ENCODE peak calls at places on chromosomes 7 and 10, in four cellular contexts. C, J, B and E are unnamed samples.

GRCh38 chr10:77661674-77662073 is 24.1 kb upstream of the KCNMA1 start:
- DNase-seq in C (no peak), J (no peak), B (no peak), E (no peak)

GRCh38 chr10:77004917-77005564 is 632.6 kb downstream of the KCNMA1 start:
- DNase-seq in C (peak; percentile 57), J (peak; percentile 50), B (peak; percentile 45), E (peak; percentile 66)

GRCh38 chr10:17062493-17063487 is 66.8 kb downstream of the CUBN start:
- DNase-seq in C (no peak), J (peak; percentile 99), B (peak; percentile 94), E (peak; percentile 90)

GRCh38 chr7:42065942-42066341 is 171.1 kb downstream of the GLI3 start:
- DNase-seq in C (peak; percentile 52), J (no peak), B (peak; percentile 45), E (no peak)

GRCh38 chr7:33072471-33072870 is 9.9 kb upstream of the NT5C3A start:
- DNase-seq in C (no peak), J (peak; percentile 70), B (peak; percentile 47), E (peak; percentile 15)

GRCh38 chr10:128912568-128913311 is 554.3 kb upstream of the MGMT start:
- DNase-seq in C (peak; percentile 49), J (no peak), B (no peak), E (no peak)

GRCh38 chr10:6207658-6208057 is 4.9 kb downstream of the PFKFB3 start:
- DNase-seq in C (no peak), J (peak; percentile 39), B (no peak), E (no peak)

GRCh38 chr10:126375926-126376554 is 12.2 kb downstream of the ADAM12 start:
- DNase-seq in C (no peak), J (no peak), B (peak; percentile 32), E (no peak)

GRCh38 chr10:42781893-42782445 is 626 bp upstream of the BMS1 start:
- DNase-seq in C (no peak), J (peak; percentile 52), B (no peak), E (peak; percentile 32)

GRCh38 chr10:44498222-44498621 is 113.3 kb upstream of the CXCL12 start:
- DNase-seq in C (no peak), J (no peak), B (no peak), E (no peak)

GRCh38 chr10:36147529-36147928 is 505.4 kb upstream of the FZD8 start:
- DNase-seq in C (no peak), J (no peak), B (no peak), E (no peak)

GRCh38 chr7:380724-381210 is 90.8 kb downstream of the FOXL3 start:
- DNase-seq in C (no peak), J (no peak), B (no peak), E (no peak)

GRCh38 chr7:134448359-134449229 is 10.3 kb downstream of the AKR1B1 start:
- DNase-seq in C (no peak), J (peak; percentile 90), B (peak; percentile 74), E (peak; percentile 67)

GRCh38 chr10:70534281-70534680 is 55.7 kb downstream of the PALD1 start:
- DNase-seq in C (no peak), J (no peak), B (no peak), E (no peak)

GRCh38 chr10:117165557-117166419 is 27.7 kb upstream of the VAX1 start:
- DNase-seq in C (peak; percentile 55), J (peak; percentile 65), B (peak; percentile 16), E (peak; percentile 82)

GRCh38 chr10:60883187-60883586 is 60.8 kb downstream of the RHOBTB1 start:
- DNase-seq in C (no peak), J (peak; percentile 31), B (peak; percentile 17), E (peak; percentile 53)

GRCh38 chr10:18378766-18379165 is 238.5 kb downstream of the CACNB2 start:
- DNase-seq in C (peak; percentile 28), J (no peak), B (no peak), E (no peak)

GRCh38 chr7:127905491-127906330 is 125.5 kb downstream of the LRRC4 start:
- DNase-seq in C (no peak), J (peak; percentile 87), B (peak; percentile 69), E (no peak)

GRCh38 chr10:29135318-29135717 is 153.6 kb upstream of the LYZL1 start:
- DNase-seq in C (no peak), J (no peak), B (no peak), E (no peak)

GRCh38 chr10:122643931-122644534 is 55.6 kb downstream of the C10orf120 start:
- DNase-seq in C (no peak), J (no peak), B (no peak), E (no peak)

GRCh38 chr10:4918236-4918635 is 45.0 kb upstream of the AKR1C1 start:
- DNase-seq in C (no peak), J (no peak), B (no peak), E (no peak)

GRCh38 chr7:90178592-90179279 is 24.5 kb downstream of the STEAP1 start:
- DNase-seq in C (peak; percentile 8), J (peak; percentile 98), B (peak; percentile 68), E (peak; percentile 89)